ENCODE peak calls at places on chromosomes 12 and 14, in five cellular contexts. U is IMR-90, M is heart right ventricle, L is body of pancreas, H is A549. Y is an unnamed sample. For H3K4me1, the result is how much of the 10 kb centered on the place peaks cover.

GRCh38 chr12:70885952-70886351 is 34.6 kb downstream of the PTPRR start:
- DNase-seq in M (no peak), U (no peak), L (no peak), H (no peak), Y (no peak)

GRCh38 chr12:21991526-21991925 is 50.3 kb upstream of the ABCC9 start:
- DNase-seq in L (no peak), M (no peak), U (no peak), H (no peak), Y (no peak)

GRCh38 chr14:36747411-36748184 is 85.9 kb downstream of the PAX9 start:
- DNase-seq in L (no peak), M (no peak), U (no peak), H (peak), Y (no peak)

GRCh38 chr12:50934371-50934851 is 17.9 kb upstream of the HIGD1C start:
- DNase-seq in H (no peak), M (no peak), L (no peak), U (no peak), Y (no peak)

GRCh38 chr12:113207621-113208040 is 13.6 kb upstream of the TPCN1 start:
- DNase-seq in H (no peak), L (no peak), U (no peak), M (no peak), Y (no peak)

GRCh38 chr12:102568151-102568815 is 87.9 kb upstream of the IGF1 start:
- DNase-seq in U (no peak), H (no peak), M (no peak), L (no peak), Y (no peak)

GRCh38 chr12:56522486-56523193 is 1.0 kb downstream of the RBMS2 start:
- DNase-seq in U (peak), M (no peak), L (no peak), H (peak), Y (peak)

GRCh38 chr12:55932546-55932919 is 1.6 kb downstream of the DGKA start:
- DNase-seq in L (peak), U (peak), H (no peak), M (no peak), Y (peak)

GRCh38 chr12:120674172-120674571 is 12.8 kb upstream of the MLEC start:
- DNase-seq in L (no peak), H (no peak), U (no peak), M (no peak), Y (no peak)

GRCh38 chr14:39558525-39558924 is 126.3 kb upstream of the FBXO33 start:
- DNase-seq in L (no peak), H (no peak), U (no peak), M (no peak), Y (no peak)

GRCh38 chr14:90301580-90302181 is 30.1 kb downstream of the NRDE2 start:
- DNase-seq in L (no peak), M (no peak), H (peak), U (peak), Y (peak)

GRCh38 chr12:113818833-113819232 is 147.3 kb downstream of the RBM19 start:
- DNase-seq in L (no peak), H (peak), M (no peak), U (no peak), Y (no peak)

DNA sequence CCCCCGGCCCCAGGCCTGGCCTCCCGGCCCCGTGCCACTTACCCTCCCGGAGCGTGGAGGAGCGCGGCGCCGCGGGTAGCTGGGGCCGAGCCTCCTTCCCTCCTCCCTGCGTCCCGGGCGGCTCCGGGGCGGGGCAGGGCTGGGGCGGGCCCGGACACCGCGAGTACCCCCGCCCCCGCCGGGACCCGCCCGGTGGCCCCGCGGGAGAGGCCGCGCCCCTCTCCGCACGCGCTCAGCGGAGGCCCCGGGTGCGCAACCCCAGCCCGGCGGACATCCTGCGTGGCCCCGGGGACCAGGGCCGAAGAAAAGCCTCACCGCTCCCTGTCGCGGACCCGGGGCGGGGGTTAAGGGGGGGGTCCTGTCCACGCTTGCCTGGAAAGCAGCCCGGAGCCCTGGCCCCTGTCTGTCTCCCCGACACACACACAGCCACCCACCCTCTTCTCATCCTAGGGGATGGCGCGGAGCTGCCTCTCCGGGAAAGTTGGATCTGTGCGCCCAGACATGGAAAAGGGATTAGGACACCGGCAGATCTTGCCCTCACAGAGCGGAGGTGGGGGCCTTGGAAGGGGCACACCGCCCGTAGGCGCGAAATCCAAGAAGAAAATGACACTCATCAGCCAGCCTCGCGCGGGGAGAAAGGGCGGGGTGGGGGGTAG is at the start of gene SYNE3:
- DNase-seq in H (peak), L (peak), M (peak), U (no peak), Y (peak)
- H3K4me1 ChIP-seq in H (under half), L (under half), M (half or more), U (under half), Y (half or more)

DNA sequence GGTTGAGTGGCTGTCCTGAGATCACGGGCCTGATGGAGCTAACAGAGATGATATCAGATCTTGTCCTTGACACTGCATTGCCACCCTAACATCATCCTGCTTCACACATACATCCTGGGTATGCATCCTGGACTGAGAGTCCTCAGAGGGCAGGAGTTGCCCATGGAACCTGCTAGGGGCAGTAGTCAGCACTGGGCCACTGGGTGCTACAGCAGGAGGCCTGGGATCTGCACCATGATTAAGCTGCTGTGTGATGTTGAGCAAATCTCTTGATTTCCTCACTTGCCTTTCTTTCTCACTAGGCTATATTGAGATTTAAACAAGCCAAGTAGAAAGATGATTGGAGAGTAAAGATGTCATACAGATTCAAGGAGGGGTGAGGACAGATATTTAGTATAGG is 22.1 kb upstream of the EIF4B start:
- DNase-seq in M (no peak), H (no peak), L (no peak), U (no peak), Y (no peak)
- TF ChIP-seq CTCF in M (no peak), H (peak), L (no peak), U (no peak), Y (no peak)

GRCh38 chr12:5170894-5171293 is 127.2 kb downstream of the KCNA5 start:
- DNase-seq in U (peak), L (no peak), H (no peak), M (no peak), Y (no peak)
- H3K4me1 ChIP-seq in U (under half), L (under half), H (under half), M (under half), Y (under half)

GRCh38 chr14:103107455-103107854 is 12.9 kb downstream of the EXOC3L4 start:
- DNase-seq in H (no peak), U (no peak), M (no peak), L (no peak), Y (no peak)

GRCh38 chr14:103104654-103105511 is 10.4 kb downstream of the EXOC3L4 start:
- DNase-seq in H (no peak), U (peak), M (peak), L (peak), Y (peak)

GRCh38 chr14:103103461-103104388 is 9.2 kb downstream of the EXOC3L4 start:
- DNase-seq in H (peak), L (peak), M (peak), U (peak), Y (peak)

GRCh38 chr14:103104389-103104653 is 9.8 kb downstream of the EXOC3L4 start:
- DNase-seq in U (no peak), M (peak), H (no peak), L (no peak), Y (no peak)

GRCh38 chr14:103105580-103106168 is 11.1 kb downstream of the EXOC3L4 start:
- DNase-seq in H (no peak), M (no peak), U (no peak), L (no peak), Y (no peak)
- TF ChIP-seq CTCF in H (peak), M (no peak), U (peak), L (no peak), Y (no peak)

GRCh38 chr12:49346659-49347306 is at the start of gene DNAJC22:
- DNase-seq in M (no peak), U (no peak), L (peak), H (no peak), Y (peak)
- H3K4me1 ChIP-seq in M (half or more), U (under half), L (half or more), H (under half), Y (under half)

GRCh38 chr14:68713782-68714181 is 79.1 kb downstream of the ZFP36L1 start:
- DNase-seq in U (no peak), L (no peak), H (no peak), M (no peak), Y (no peak)

GRCh38 chr14:68718033-68718725 is 74.7 kb downstream of the ZFP36L1 start:
- DNase-seq in U (no peak), L (peak), M (no peak), H (peak), Y (peak)

GRCh38 chr14:68716698-68717097 is 76.2 kb downstream of the ZFP36L1 start:
- DNase-seq in U (no peak), H (no peak), M (no peak), L (peak), Y (no peak)

GRCh38 chr14:68712703-68713370 is 80.0 kb downstream of the ZFP36L1 start:
- DNase-seq in L (no peak), M (no peak), U (no peak), H (no peak), Y (no peak)

GRCh38 chr14:68715032-68715924 is 77.6 kb downstream of the ZFP36L1 start:
- DNase-seq in U (peak), M (no peak), L (no peak), H (no peak), Y (peak)
- TF ChIP-seq CTCF in U (no peak), M (no peak), L (no peak), H (no peak), Y (no peak)

DNA sequence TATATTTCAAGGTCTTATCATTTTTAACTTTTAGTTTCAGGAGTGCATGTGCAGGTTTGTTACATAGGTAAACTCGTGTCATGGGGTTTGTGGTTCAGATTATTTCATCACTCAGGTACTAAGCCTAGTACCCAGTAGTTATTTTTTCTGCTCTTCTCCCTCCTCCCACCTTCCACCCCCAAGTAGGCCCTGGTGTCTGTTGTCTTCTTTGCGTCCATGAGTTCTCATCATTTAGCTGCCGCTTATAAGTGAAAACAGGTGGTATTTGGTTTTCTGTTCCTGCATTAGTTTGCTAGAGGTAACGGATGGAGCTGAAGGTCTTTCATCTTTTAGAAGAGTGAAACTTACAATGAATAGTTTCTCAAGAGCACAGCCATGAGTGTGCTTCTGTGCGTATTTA is 24.4 kb downstream of the PIWIL1 start:
- DNase-seq in L (no peak), M (no peak), H (no peak), U (no peak), Y (no peak)
- H3K4me1 ChIP-seq in L (under half), M (under half), H (under half), U (under half), Y (under half)

GRCh38 chr14:66070542-66071319 is 415.4 kb upstream of the CCDC196 start:
- DNase-seq in L (peak), H (peak), U (no peak), M (peak), Y (no peak)
- TF ChIP-seq CTCF in L (peak), H (peak), U (peak), M (peak), Y (peak)

GRCh38 chr12:93427779-93428564 is 13.8 kb downstream of the UBE2N start:
- DNase-seq in H (no peak), M (no peak), L (peak), U (peak), Y (no peak)
- H3K4me1 ChIP-seq in H (half or more), M (half or more), L (half or more), U (under half), Y (under half)

DNA sequence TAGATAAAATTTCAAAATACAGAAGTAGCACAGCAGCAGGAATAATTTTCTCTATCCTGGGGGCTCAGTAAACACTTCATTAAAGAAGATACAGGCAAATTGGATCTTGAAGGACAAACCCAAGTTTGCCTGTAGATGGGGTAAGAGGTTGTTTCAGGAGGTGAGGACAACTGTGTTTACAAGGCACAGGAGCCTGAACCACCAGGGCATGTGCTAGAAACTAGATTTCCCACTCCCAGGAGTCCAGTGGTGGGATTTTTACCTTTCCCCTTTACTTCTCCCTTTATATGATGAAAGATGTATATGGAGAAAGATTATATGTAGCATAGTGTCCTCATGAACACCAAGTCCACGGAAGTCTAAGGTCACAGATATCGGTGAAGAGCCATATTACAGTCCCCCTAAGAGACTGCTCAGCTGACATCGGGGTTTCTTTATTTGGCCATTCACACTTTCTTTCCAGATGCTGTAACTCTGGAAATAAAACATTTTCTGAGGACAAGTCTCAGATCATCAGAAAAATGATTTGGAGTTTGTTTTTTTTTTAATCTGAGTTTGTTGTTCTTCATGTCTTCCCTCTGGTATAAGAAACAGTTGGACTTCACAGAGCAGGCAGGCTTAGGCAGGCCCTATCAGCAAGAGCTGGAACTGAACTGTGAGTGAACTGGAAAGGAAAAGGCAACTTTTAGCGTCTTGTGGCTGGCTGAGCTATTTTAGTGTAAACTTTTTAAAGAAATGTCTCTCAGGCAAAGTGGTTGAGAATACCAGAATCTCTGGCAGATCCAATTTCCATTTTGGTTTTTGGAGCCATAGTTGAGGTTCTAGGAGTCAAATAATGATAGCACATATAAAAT is 8.0 kb upstream of the EVL start:
- DNase-seq in L (no peak), U (peak), M (no peak), H (peak), Y (peak)
- TF ChIP-seq CTCF in L (no peak), U (peak), M (peak), H (peak), Y (peak)

Y was measured in osteoblast.